ENCODE peak calls at places on chromosome 1, in nine cellular contexts. One of them, this sample, is unnamed.
A peak's percentile ranks its signal among the peaks of the same experiment; 100 is the strongest.

GRCh38 chr1:234659538-234659937 is 49.6 kb upstream of the IRF2BP2 start:
- DNase-seq in ascending aorta: no peak
- DNase-seq in spleen: no peak
- DNase-seq in left ventricle myocardium inferior: no peak
- DNase-seq in PC-9: peak; percentile 74
- DNase-seq in ovary: peak; percentile 68
- DNase-seq in right cardiac atrium: no peak
- DNase-seq in mesendoderm: peak; percentile 18
- DNase-seq in brain microvascular endothelial cell: peak; percentile 81
- DNase-seq in this sample: peak; percentile 85

GRCh38 chr1:246794261-246795093 is 70.3 kb downstream of the SCCPDH start:
- DNase-seq in ascending aorta: no peak
- DNase-seq in spleen: no peak
- DNase-seq in left ventricle myocardium inferior: no peak
- DNase-seq in PC-9: peak; percentile 45
- DNase-seq in ovary: no peak
- DNase-seq in right cardiac atrium: no peak
- DNase-seq in mesendoderm: peak; percentile 44
- DNase-seq in brain microvascular endothelial cell: no peak
- DNase-seq in this sample: no peak

GRCh38 chr1:102954576-102954975 is 153.7 kb downstream of the COL11A1 start:
- DNase-seq in ascending aorta: no peak
- DNase-seq in spleen: no peak
- DNase-seq in left ventricle myocardium inferior: no peak
- DNase-seq in PC-9: no peak
- DNase-seq in ovary: no peak
- DNase-seq in right cardiac atrium: no peak
- DNase-seq in mesendoderm: peak; percentile 3
- DNase-seq in brain microvascular endothelial cell: no peak
- DNase-seq in this sample: no peak

GRCh38 chr1:89578151-89578550 is 53.5 kb downstream of the LRRC8B start:
- DNase-seq in ascending aorta: no peak
- DNase-seq in spleen: no peak
- DNase-seq in left ventricle myocardium inferior: no peak
- DNase-seq in PC-9: no peak
- DNase-seq in ovary: no peak
- DNase-seq in right cardiac atrium: no peak
- DNase-seq in mesendoderm: no peak
- DNase-seq in brain microvascular endothelial cell: no peak
- DNase-seq in this sample: no peak

GRCh38 chr1:167673285-167673684 is 43.3 kb downstream of the RCSD1 start:
- DNase-seq in ascending aorta: no peak
- DNase-seq in spleen: no peak
- DNase-seq in left ventricle myocardium inferior: no peak
- DNase-seq in PC-9: no peak
- DNase-seq in ovary: no peak
- DNase-seq in right cardiac atrium: no peak
- DNase-seq in mesendoderm: no peak
- DNase-seq in brain microvascular endothelial cell: no peak
- DNase-seq in this sample: no peak

GRCh38 chr1:28118640-28119307 is 30.4 kb upstream of the EYA3 start:
- DNase-seq in ascending aorta: no peak
- DNase-seq in spleen: no peak
- DNase-seq in left ventricle myocardium inferior: no peak
- DNase-seq in PC-9: no peak
- DNase-seq in ovary: no peak
- DNase-seq in right cardiac atrium: no peak
- DNase-seq in mesendoderm: no peak
- DNase-seq in brain microvascular endothelial cell: no peak
- DNase-seq in this sample: no peak

GRCh38 chr1:36123357-36123756 is 1.7 kb downstream of the COL8A2 start:
- DNase-seq in ascending aorta: no peak
- DNase-seq in spleen: no peak
- DNase-seq in left ventricle myocardium inferior: no peak
- DNase-seq in PC-9: no peak
- DNase-seq in ovary: no peak
- DNase-seq in right cardiac atrium: peak; percentile 76
- DNase-seq in mesendoderm: no peak
- DNase-seq in brain microvascular endothelial cell: no peak
- DNase-seq in this sample: no peak

GRCh38 chr1:53737648-53738204 is 1.2 kb downstream of the GLIS1 start:
- DNase-seq in ascending aorta: no peak
- DNase-seq in spleen: no peak
- DNase-seq in left ventricle myocardium inferior: no peak
- DNase-seq in PC-9: no peak
- DNase-seq in ovary: peak; percentile 33
- DNase-seq in right cardiac atrium: peak; percentile 60
- DNase-seq in mesendoderm: peak; percentile 75
- DNase-seq in brain microvascular endothelial cell: no peak
- DNase-seq in this sample: no peak

GRCh38 chr1:245829194-245829593 is 674.4 kb downstream of the KIF26B start:
- DNase-seq in ascending aorta: no peak
- DNase-seq in spleen: no peak
- DNase-seq in left ventricle myocardium inferior: no peak
- DNase-seq in PC-9: no peak
- DNase-seq in ovary: no peak
- DNase-seq in right cardiac atrium: no peak
- DNase-seq in mesendoderm: no peak
- DNase-seq in brain microvascular endothelial cell: no peak
- DNase-seq in this sample: no peak

GRCh38 chr1:97164276-97164639 is 442.7 kb downstream of the PTBP2 start:
- DNase-seq in ascending aorta: no peak
- DNase-seq in spleen: no peak
- DNase-seq in left ventricle myocardium inferior: no peak
- DNase-seq in PC-9: no peak
- DNase-seq in ovary: no peak
- DNase-seq in right cardiac atrium: no peak
- DNase-seq in mesendoderm: no peak
- DNase-seq in brain microvascular endothelial cell: no peak
- DNase-seq in this sample: no peak

GRCh38 chr1:51612349-51612982 is 4.4 kb upstream of the OSBPL9 start:
- DNase-seq in ascending aorta: no peak
- DNase-seq in spleen: no peak
- DNase-seq in left ventricle myocardium inferior: no peak
- DNase-seq in PC-9: no peak
- DNase-seq in ovary: no peak
- DNase-seq in right cardiac atrium: no peak
- DNase-seq in mesendoderm: no peak
- DNase-seq in brain microvascular endothelial cell: no peak
- DNase-seq in this sample: no peak

GRCh38 chr1:207981976-207982375 is 71.1 kb upstream of the CD34 start:
- DNase-seq in ascending aorta: no peak
- DNase-seq in spleen: no peak
- DNase-seq in left ventricle myocardium inferior: no peak
- DNase-seq in PC-9: no peak
- DNase-seq in ovary: no peak
- DNase-seq in right cardiac atrium: no peak
- DNase-seq in mesendoderm: peak; percentile 77
- DNase-seq in brain microvascular endothelial cell: no peak
- DNase-seq in this sample: no peak

GRCh38 chr1:3027611-3028371 is 6.5 kb downstream of the ACTRT2 start:
- DNase-seq in ascending aorta: peak; percentile 53
- DNase-seq in spleen: peak; percentile 61
- DNase-seq in left ventricle myocardium inferior: no peak
- DNase-seq in PC-9: no peak
- DNase-seq in ovary: no peak
- DNase-seq in right cardiac atrium: no peak
- DNase-seq in mesendoderm: no peak
- DNase-seq in brain microvascular endothelial cell: no peak
- DNase-seq in this sample: no peak

GRCh38 chr1:3029991-3030662 is 8.9 kb downstream of the ACTRT2 start:
- DNase-seq in ascending aorta: peak; percentile 58
- DNase-seq in spleen: peak; percentile 66
- DNase-seq in left ventricle myocardium inferior: no peak
- DNase-seq in PC-9: no peak
- DNase-seq in ovary: no peak
- DNase-seq in right cardiac atrium: peak; percentile 31
- DNase-seq in mesendoderm: no peak
- DNase-seq in brain microvascular endothelial cell: no peak
- DNase-seq in this sample: no peak

GRCh38 chr1:3030663-3031381 is 9.6 kb downstream of the ACTRT2 start:
- DNase-seq in ascending aorta: peak; percentile 61
- DNase-seq in spleen: peak; percentile 61
- DNase-seq in left ventricle myocardium inferior: no peak
- DNase-seq in PC-9: no peak
- DNase-seq in ovary: no peak
- DNase-seq in right cardiac atrium: no peak
- DNase-seq in mesendoderm: no peak
- DNase-seq in brain microvascular endothelial cell: no peak
- DNase-seq in this sample: no peak

GRCh38 chr1:3028531-3029282 is 7.4 kb downstream of the ACTRT2 start:
- DNase-seq in ascending aorta: no peak
- DNase-seq in spleen: peak; percentile 58
- DNase-seq in left ventricle myocardium inferior: no peak
- DNase-seq in PC-9: no peak
- DNase-seq in ovary: no peak
- DNase-seq in right cardiac atrium: no peak
- DNase-seq in mesendoderm: no peak
- DNase-seq in brain microvascular endothelial cell: no peak
- DNase-seq in this sample: no peak

DNA sequence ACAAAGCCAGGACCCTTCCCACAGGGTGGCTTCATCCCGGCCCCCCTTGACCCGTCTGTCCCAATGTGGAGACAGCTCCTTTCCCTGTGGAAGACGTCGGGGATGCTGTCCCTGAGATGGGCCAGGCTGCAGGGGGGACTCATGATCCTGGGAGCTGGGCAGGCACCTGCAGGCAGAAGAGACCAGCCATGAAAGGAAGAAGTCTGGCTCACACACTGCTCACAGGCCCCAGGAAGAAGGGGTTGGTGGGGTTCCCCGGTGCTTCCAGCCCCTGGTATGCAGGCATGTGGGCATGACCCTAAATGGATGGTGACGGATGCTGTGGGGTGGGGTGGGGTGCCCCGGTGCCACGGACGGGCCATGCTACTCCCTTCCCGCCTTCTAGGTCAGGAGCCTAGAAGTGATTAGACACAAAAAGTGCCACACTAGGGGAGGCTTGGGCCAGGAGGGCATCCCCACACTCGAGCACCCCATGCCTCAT is 8.3 kb downstream of the ACTRT2 start:
- DNase-seq in ascending aorta: no peak
- DNase-seq in spleen: peak; percentile 43
- DNase-seq in left ventricle myocardium inferior: no peak
- DNase-seq in PC-9: no peak
- DNase-seq in ovary: no peak
- DNase-seq in right cardiac atrium: no peak
- DNase-seq in mesendoderm: no peak
- DNase-seq in brain microvascular endothelial cell: no peak
- DNase-seq in this sample: no peak
- H3K27me3 ChIP-seq in ascending aorta: no peaks in the 10 kb centered on the region
- H3K27me3 ChIP-seq in spleen: no peaks in the 10 kb centered on the region
- H3K27me3 ChIP-seq in left ventricle myocardium inferior: peaks cover 70% of the 10 kb centered on the region
- H3K27me3 ChIP-seq in PC-9: peaks cover 77% of the 10 kb centered on the region
- H3K27me3 ChIP-seq in ovary: no peaks in the 10 kb centered on the region
- H3K27me3 ChIP-seq in right cardiac atrium: no peaks in the 10 kb centered on the region
- H3K27me3 ChIP-seq in mesendoderm: no peaks in the 10 kb centered on the region
- H3K27me3 ChIP-seq in brain microvascular endothelial cell: no peaks in the 10 kb centered on the region
- H3K27me3 ChIP-seq in this sample: peaks cover 3% of the 10 kb centered on the region

GRCh38 chr1:61451214-61451968 is 273.6 kb downstream of the TM2D1 start:
- DNase-seq in ascending aorta: no peak
- DNase-seq in spleen: no peak
- DNase-seq in left ventricle myocardium inferior: no peak
- DNase-seq in PC-9: no peak
- DNase-seq in ovary: no peak
- DNase-seq in right cardiac atrium: no peak
- DNase-seq in mesendoderm: no peak
- DNase-seq in brain microvascular endothelial cell: no peak
- DNase-seq in this sample: no peak
- H3K27ac ChIP-seq in ascending aorta: peak overlapping the region; percentile 92
- H3K27ac ChIP-seq in spleen: peak overlapping the region; percentile 44
- H3K27ac ChIP-seq in left ventricle myocardium inferior: peak overlapping the region; percentile 84
- H3K27ac ChIP-seq in PC-9: no peak overlapping the region
- H3K27ac ChIP-seq in ovary: peak overlapping the region; percentile 85
- H3K27ac ChIP-seq in right cardiac atrium: peak overlapping the region; percentile 95
- H3K27ac ChIP-seq in mesendoderm: no peak overlapping the region
- H3K27ac ChIP-seq in brain microvascular endothelial cell: no peak overlapping the region
- H3K27ac ChIP-seq in this sample: no peak overlapping the region

GRCh38 chr1:23529146-23530088 is 1.6 kb downstream of the E2F2 start:
- DNase-seq in ascending aorta: no peak
- DNase-seq in spleen: no peak
- DNase-seq in left ventricle myocardium inferior: no peak
- DNase-seq in PC-9: no peak
- DNase-seq in ovary: no peak
- DNase-seq in right cardiac atrium: no peak
- DNase-seq in mesendoderm: no peak
- DNase-seq in brain microvascular endothelial cell: no peak
- DNase-seq in this sample: no peak

GRCh38 chr1:23530089-23530749 is 814 bp downstream of the E2F2 start:
- DNase-seq in ascending aorta: no peak
- DNase-seq in spleen: no peak
- DNase-seq in left ventricle myocardium inferior: no peak
- DNase-seq in PC-9: no peak
- DNase-seq in ovary: no peak
- DNase-seq in right cardiac atrium: no peak
- DNase-seq in mesendoderm: no peak
- DNase-seq in brain microvascular endothelial cell: no peak
- DNase-seq in this sample: peak; percentile 27

GRCh38 chr1:23533288-23534130 is 2.5 kb upstream of the E2F2 start:
- DNase-seq in ascending aorta: no peak
- DNase-seq in spleen: no peak
- DNase-seq in left ventricle myocardium inferior: no peak
- DNase-seq in PC-9: peak; percentile 51
- DNase-seq in ovary: no peak
- DNase-seq in right cardiac atrium: no peak
- DNase-seq in mesendoderm: no peak
- DNase-seq in brain microvascular endothelial cell: no peak
- DNase-seq in this sample: no peak

GRCh38 chr1:23530750-23531651 is at the start of gene E2F2:
- DNase-seq in ascending aorta: peak; percentile 89
- DNase-seq in spleen: peak; percentile 95
- DNase-seq in left ventricle myocardium inferior: peak; percentile 85
- DNase-seq in PC-9: peak; percentile 70
- DNase-seq in ovary: peak; percentile 87
- DNase-seq in right cardiac atrium: peak; percentile 95
- DNase-seq in mesendoderm: peak; percentile 94
- DNase-seq in brain microvascular endothelial cell: peak; percentile 68
- DNase-seq in this sample: peak; percentile 82

DNA sequence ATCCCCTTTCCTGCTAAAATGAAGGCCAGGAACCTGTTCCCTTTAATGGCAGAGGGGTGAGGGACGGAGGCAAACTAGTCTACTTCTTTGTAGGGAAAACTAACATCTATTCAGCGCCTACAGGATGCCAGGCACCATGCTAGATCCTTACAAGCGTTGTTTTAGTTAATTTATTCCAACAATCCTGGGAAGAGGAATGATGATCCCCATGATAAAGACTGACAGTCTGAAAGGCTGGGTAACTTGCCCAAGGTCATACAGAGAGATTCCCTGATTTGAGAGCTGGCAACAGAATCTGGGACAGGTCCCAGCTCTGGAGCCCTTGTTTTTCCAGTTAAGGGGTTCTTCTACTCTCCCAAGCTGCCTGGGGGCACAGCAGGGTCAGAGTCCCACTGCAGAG is 662 bp upstream of the E2F2 start:
- DNase-seq in ascending aorta: no peak
- DNase-seq in spleen: no peak
- DNase-seq in left ventricle myocardium inferior: no peak
- DNase-seq in PC-9: no peak
- DNase-seq in ovary: no peak
- DNase-seq in right cardiac atrium: no peak
- DNase-seq in mesendoderm: no peak
- DNase-seq in brain microvascular endothelial cell: no peak
- DNase-seq in this sample: no peak
- H3K27me3 ChIP-seq in ascending aorta: no peaks in the 10 kb centered on the region
- H3K27me3 ChIP-seq in spleen: no peaks in the 10 kb centered on the region
- H3K27me3 ChIP-seq in left ventricle myocardium inferior: peaks cover 22% of the 10 kb centered on the region
- H3K27me3 ChIP-seq in PC-9: no peaks in the 10 kb centered on the region
- H3K27me3 ChIP-seq in ovary: no peaks in the 10 kb centered on the region
- H3K27me3 ChIP-seq in right cardiac atrium: no peaks in the 10 kb centered on the region
- H3K27me3 ChIP-seq in mesendoderm: no peaks in the 10 kb centered on the region
- H3K27me3 ChIP-seq in brain microvascular endothelial cell: no peaks in the 10 kb centered on the region
- H3K27me3 ChIP-seq in this sample: no peaks in the 10 kb centered on the region

GRCh38 chr1:42928859-42929258 is 29.8 kb downstream of the SLC2A1 start:
- DNase-seq in ascending aorta: peak; percentile 60
- DNase-seq in spleen: peak; percentile 76
- DNase-seq in left ventricle myocardium inferior: no peak
- DNase-seq in PC-9: no peak
- DNase-seq in ovary: no peak
- DNase-seq in right cardiac atrium: no peak
- DNase-seq in mesendoderm: no peak
- DNase-seq in brain microvascular endothelial cell: no peak
- DNase-seq in this sample: no peak
- H3K27ac ChIP-seq in ascending aorta: no peak overlapping the region
- H3K27ac ChIP-seq in spleen: no peak overlapping the region
- H3K27ac ChIP-seq in left ventricle myocardium inferior: no peak overlapping the region
- H3K27ac ChIP-seq in PC-9: no peak overlapping the region
- H3K27ac ChIP-seq in ovary: no peak overlapping the region
- H3K27ac ChIP-seq in right cardiac atrium: no peak overlapping the region
- H3K27ac ChIP-seq in mesendoderm: no peak overlapping the region
- H3K27ac ChIP-seq in brain microvascular endothelial cell: no peak overlapping the region
- H3K27ac ChIP-seq in this sample: no peak overlapping the region

This sample was measured in SJSA1.